ENCODE peak calls at places on chromosomes 4 and X, in eight cellular contexts. L is K562; Y is sciatic nerve; J is stimulated activated naive CD4-positive, alpha-beta T cell treated with Interleukin-2 at 50 U/mL for 16 hours; O is occipital lobe; A is IMR-90; I is GM23248; P is NCI-H1092 treated with DMSO at 0.1 percent for 48 hours. T is an unnamed sample.

GRCh38 chr4:169663894-169664293 is 43.5 kb downstream of the CLCN3 start:
- DNase-seq in L (no peak), A (peak), P (no peak), Y (no peak), J (no peak), I (no peak), O (no peak), T (no peak)

GRCh38 chrX:348461-349117 is 30.0 kb upstream of the GTPBP6 start:
- DNase-seq in I (no peak), L (no peak), A (peak), P (no peak), J (no peak), O (no peak), Y (no peak), T (no peak)

GRCh38 chr4:61425315-61425714 is 225.2 kb downstream of the ADGRL3 start:
- DNase-seq in A (no peak), I (no peak), L (no peak), O (no peak), P (no peak), J (no peak), Y (no peak), T (no peak)

GRCh38 chr4:149426461-149426860 is 389.2 kb downstream of the IQCM start:
- DNase-seq in I (peak), O (no peak), J (no peak), Y (no peak), L (no peak), P (no peak), A (peak), T (no peak)

GRCh38 chr4:41143721-41144379 is 70.5 kb downstream of the APBB2 start:
- DNase-seq in L (no peak), O (no peak), J (no peak), P (no peak), A (no peak), Y (no peak), I (peak), T (no peak)

GRCh38 chrX:2638279-2638678 is 52.8 kb upstream of the CD99 start:
- DNase-seq in Y (no peak), O (no peak), P (no peak), L (no peak), A (no peak), J (no peak), I (no peak), T (no peak)

GRCh38 chr4:8281519-8282133 is 12.1 kb downstream of the HTRA3 start:
- DNase-seq in J (no peak), P (no peak), A (peak), O (no peak), Y (peak), L (no peak), I (peak), T (peak)

GRCh38 chrX:40153335-40154221 is 55.8 kb upstream of the BCOR start:
- DNase-seq in I (peak), J (peak), O (peak), Y (no peak), A (no peak), P (peak), L (peak), T (peak)

GRCh38 chrX:85244411-85245210 is 820 bp downstream of the ZNF711 start:
- DNase-seq in O (no peak), A (peak), P (peak), I (peak), L (peak), J (no peak), Y (no peak), T (peak)

GRCh38 chr4:38667005-38667771 is 3.2 kb downstream of the KLF3 start:
- DNase-seq in P (peak), L (peak), A (peak), J (peak), I (peak), Y (peak), O (peak), T (peak)

GRCh38 chr4:109729155-109729562 is 711 bp downstream of the PLA2G12A start:
- DNase-seq in L (peak), O (no peak), P (no peak), I (peak), A (peak), Y (no peak), J (no peak), T (no peak)

GRCh38 chr4:123554819-123555499 is 158.4 kb downstream of the SPRY1 start:
- DNase-seq in O (no peak), J (no peak), L (no peak), I (no peak), Y (no peak), A (no peak), P (no peak), T (no peak)

T was measured in ovary.